ENCODE peak calls at places on chromosome 5, in four cellular contexts. One of them, this sample, is unnamed.

GRCh38 chr5:55601209-55601618 is 66.5 kb upstream of the PLPP1 start:
- DNase-seq in HepG2: peak
- DNase-seq in GM12878: no peak
- DNase-seq in K562: no peak
- DNase-seq in this sample: peak

GRCh38 chr5:119537704-119538103 is 85.4 kb downstream of the HSD17B4 start:
- DNase-seq in HepG2: no peak
- DNase-seq in GM12878: peak
- DNase-seq in K562: no peak
- DNase-seq in this sample: peak

GRCh38 chr5:121969660-121970295 is 8.0 kb downstream of the SRFBP1 start:
- DNase-seq in HepG2: no peak
- DNase-seq in GM12878: no peak
- DNase-seq in K562: no peak
- DNase-seq in this sample: no peak

GRCh38 chr5:95806687-95807086 is 15.8 kb downstream of the GLRX start:
- DNase-seq in HepG2: no peak
- DNase-seq in GM12878: no peak
- DNase-seq in K562: no peak
- DNase-seq in this sample: no peak

GRCh38 chr5:37554938-37555337 is 175.8 kb downstream of the WDR70 start:
- DNase-seq in HepG2: peak
- DNase-seq in GM12878: no peak
- DNase-seq in K562: peak
- DNase-seq in this sample: no peak

GRCh38 chr5:166883016-166883415 is 1408.4 kb upstream of the WWC1 start:
- DNase-seq in HepG2: no peak
- DNase-seq in GM12878: no peak
- DNase-seq in K562: no peak
- DNase-seq in this sample: peak

GRCh38 chr5:132019857-132020555 is 8.5 kb upstream of the ACSL6 start:
- DNase-seq in HepG2: no peak
- DNase-seq in GM12878: peak
- DNase-seq in K562: no peak
- DNase-seq in this sample: no peak

GRCh38 chr5:119274024-119274766 is 81.6 kb upstream of the TNFAIP8 start:
- DNase-seq in HepG2: peak
- DNase-seq in GM12878: no peak
- DNase-seq in K562: no peak
- DNase-seq in this sample: peak

GRCh38 chr5:76790632-76791290 is 28.1 kb upstream of the F2RL1 start:
- DNase-seq in HepG2: peak
- DNase-seq in GM12878: no peak
- DNase-seq in K562: no peak
- DNase-seq in this sample: peak

GRCh38 chr5:20500501-20500900 is 512.5 kb upstream of the CDH18 start:
- DNase-seq in HepG2: no peak
- DNase-seq in GM12878: no peak
- DNase-seq in K562: no peak
- DNase-seq in this sample: no peak

GRCh38 chr5:83767409-83767992 is 46.8 kb upstream of the HAPLN1 start:
- DNase-seq in HepG2: no peak
- DNase-seq in GM12878: no peak
- DNase-seq in K562: no peak
- DNase-seq in this sample: no peak

GRCh38 chr5:176736271-176736965 is 73.9 kb upstream of the UNC5A start:
- DNase-seq in HepG2: no peak
- DNase-seq in GM12878: no peak
- DNase-seq in K562: no peak
- DNase-seq in this sample: no peak

GRCh38 chr5:131114754-131115153 is 50.3 kb downstream of the HINT1 start:
- DNase-seq in HepG2: no peak
- DNase-seq in GM12878: no peak
- DNase-seq in K562: no peak
- DNase-seq in this sample: no peak

GRCh38 chr5:87156631-87157030 is 111.1 kb upstream of the RASA1 start:
- DNase-seq in HepG2: no peak
- DNase-seq in GM12878: no peak
- DNase-seq in K562: no peak
- DNase-seq in this sample: no peak
- TF ChIP-seq CHD4 in HepG2: no peak
- TF ChIP-seq CHD4 in GM12878: no peak
- TF ChIP-seq CHD4 in K562: no peak
- TF ChIP-seq CHD4 in this sample: no peak

GRCh38 chr5:116011046-116011445 is 21.2 kb upstream of the ARL14EPL start:
- DNase-seq in HepG2: no peak
- DNase-seq in GM12878: no peak
- DNase-seq in K562: no peak
- DNase-seq in this sample: no peak

GRCh38 chr5:116009806-116010205 is 22.5 kb upstream of the ARL14EPL start:
- DNase-seq in HepG2: no peak
- DNase-seq in GM12878: no peak
- DNase-seq in K562: no peak
- DNase-seq in this sample: no peak

GRCh38 chr5:116013931-116014330 is 18.3 kb upstream of the ARL14EPL start:
- DNase-seq in HepG2: no peak
- DNase-seq in GM12878: no peak
- DNase-seq in K562: no peak
- DNase-seq in this sample: no peak

GRCh38 chr5:116013207-116013777 is 19.0 kb upstream of the ARL14EPL start:
- DNase-seq in HepG2: no peak
- DNase-seq in GM12878: no peak
- DNase-seq in K562: no peak
- DNase-seq in this sample: no peak
- TF ChIP-seq ESRRA in HepG2: no peak
- TF ChIP-seq ESRRA in GM12878: no peak
- TF ChIP-seq ESRRA in K562: no peak
- TF ChIP-seq ESRRA in this sample: no peak

GRCh38 chr5:396715-397032 is 46.3 kb upstream of the EXOC3 start:
- DNase-seq in HepG2: no peak
- DNase-seq in GM12878: no peak
- DNase-seq in K562: no peak
- DNase-seq in this sample: no peak

GRCh38 chr5:400282-401215 is 42.4 kb upstream of the EXOC3 start:
- DNase-seq in HepG2: no peak
- DNase-seq in GM12878: no peak
- DNase-seq in K562: no peak
- DNase-seq in this sample: no peak

GRCh38 chr5:398475-399295 is 44.3 kb upstream of the EXOC3 start:
- DNase-seq in HepG2: no peak
- DNase-seq in GM12878: no peak
- DNase-seq in K562: no peak
- DNase-seq in this sample: no peak

GRCh38 chr5:401216-402034 is 41.6 kb upstream of the EXOC3 start:
- DNase-seq in HepG2: no peak
- DNase-seq in GM12878: no peak
- DNase-seq in K562: no peak
- DNase-seq in this sample: no peak

DNA sequence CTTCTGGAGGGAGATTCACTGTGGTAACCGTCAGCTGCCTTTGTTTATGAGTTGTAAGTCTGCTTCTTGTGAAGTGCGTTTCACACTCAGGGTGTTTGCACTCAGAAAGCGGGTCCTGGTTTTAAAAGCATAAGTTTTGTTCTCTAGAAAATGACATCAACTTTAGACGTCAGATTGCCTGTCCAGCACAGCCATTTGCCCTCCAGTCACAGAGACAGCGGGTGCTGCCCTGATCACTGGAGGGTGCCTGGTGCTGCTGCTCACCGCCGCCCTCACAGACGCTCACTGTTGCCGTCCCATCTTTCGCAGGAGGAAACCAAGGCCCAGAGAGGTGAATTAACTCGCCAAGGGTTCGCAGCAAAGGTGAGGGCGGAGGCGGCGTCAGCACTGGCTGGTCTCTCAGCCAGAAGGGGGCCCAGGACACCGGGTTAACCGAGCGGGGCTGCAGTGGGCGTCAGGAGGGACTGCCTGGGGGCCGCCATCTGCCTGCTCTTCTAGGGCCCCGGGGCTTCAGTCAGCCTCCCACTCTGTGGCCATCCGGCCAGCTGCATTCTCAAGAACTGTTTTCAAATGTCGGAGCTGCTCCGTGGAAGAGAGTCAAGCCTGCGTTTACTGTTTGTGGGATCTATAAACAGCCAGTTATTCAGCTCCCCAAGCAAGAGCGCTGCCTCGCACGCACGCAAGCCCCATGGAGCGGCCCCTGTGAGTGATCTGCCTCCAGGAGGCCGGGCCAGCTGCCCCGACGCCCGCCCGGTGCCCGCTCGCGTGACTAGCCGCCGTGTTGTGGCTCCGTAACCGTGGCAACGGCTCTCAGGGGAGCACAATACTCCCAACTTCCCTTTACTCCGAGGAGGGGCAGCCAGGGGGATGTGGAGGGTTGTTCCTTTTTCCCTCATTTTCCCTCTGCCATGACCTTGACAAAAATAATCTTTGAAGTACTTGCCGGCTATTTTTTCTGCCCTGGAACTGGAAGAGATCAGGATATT is 43.4 kb upstream of the EXOC3 start:
- DNase-seq in HepG2: peak
- DNase-seq in GM12878: peak
- DNase-seq in K562: peak
- DNase-seq in this sample: peak
- TF ChIP-seq POLR2A in HepG2: no peak
- TF ChIP-seq POLR2A in GM12878: peak
- TF ChIP-seq POLR2A in K562: no peak
- TF ChIP-seq POLR2A in this sample: no peak

GRCh38 chr5:40879163-40879942 is 29.9 kb upstream of the C7 start:
- DNase-seq in HepG2: peak
- DNase-seq in GM12878: no peak
- DNase-seq in K562: peak
- DNase-seq in this sample: peak
- TF ChIP-seq CHD4 in HepG2: no peak
- TF ChIP-seq CHD4 in GM12878: no peak
- TF ChIP-seq CHD4 in K562: no peak
- TF ChIP-seq CHD4 in this sample: no peak

GRCh38 chr5:116062352-116062751 is 22.5 kb upstream of the COMMD10 start:
- DNase-seq in HepG2: peak
- DNase-seq in GM12878: no peak
- DNase-seq in K562: no peak
- DNase-seq in this sample: peak

GRCh38 chr5:116068028-116068632 is 16.7 kb upstream of the COMMD10 start:
- DNase-seq in HepG2: peak
- DNase-seq in GM12878: no peak
- DNase-seq in K562: peak
- DNase-seq in this sample: peak

GRCh38 chr5:116058346-116058936 is 26.2 kb downstream of the ARL14EPL start:
- DNase-seq in HepG2: no peak
- DNase-seq in GM12878: no peak
- DNase-seq in K562: no peak
- DNase-seq in this sample: no peak

GRCh38 chr5:116063950-116064349 is 20.9 kb upstream of the COMMD10 start:
- DNase-seq in HepG2: no peak
- DNase-seq in GM12878: no peak
- DNase-seq in K562: no peak
- DNase-seq in this sample: no peak
- TF ChIP-seq ESRRA in HepG2: no peak
- TF ChIP-seq ESRRA in GM12878: no peak
- TF ChIP-seq ESRRA in K562: no peak
- TF ChIP-seq ESRRA in this sample: no peak

DNA sequence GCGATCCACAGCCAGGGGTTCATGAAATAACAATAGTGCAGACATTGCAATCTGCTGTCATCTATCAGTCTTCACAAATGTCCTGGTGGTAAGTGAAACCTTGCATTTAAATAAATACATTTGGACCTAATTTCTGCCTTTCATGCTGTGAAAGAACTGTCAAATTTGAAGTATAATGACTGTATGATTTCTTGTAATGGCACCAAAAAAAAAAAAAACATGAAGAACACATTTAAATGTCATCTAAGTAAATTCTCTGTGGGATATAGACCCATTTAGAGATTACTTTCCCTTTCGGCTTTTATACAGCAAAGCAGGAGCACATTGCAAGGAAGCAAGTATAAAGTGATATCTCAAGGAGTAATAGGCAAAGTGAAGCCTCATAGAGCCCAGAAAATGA is 431.5 kb upstream of the SGCD start:
- DNase-seq in HepG2: no peak
- DNase-seq in GM12878: no peak
- DNase-seq in K562: no peak
- DNase-seq in this sample: no peak
- TF ChIP-seq POLR2A in HepG2: no peak
- TF ChIP-seq POLR2A in GM12878: no peak
- TF ChIP-seq POLR2A in K562: no peak
- TF ChIP-seq POLR2A in this sample: no peak

DNA sequence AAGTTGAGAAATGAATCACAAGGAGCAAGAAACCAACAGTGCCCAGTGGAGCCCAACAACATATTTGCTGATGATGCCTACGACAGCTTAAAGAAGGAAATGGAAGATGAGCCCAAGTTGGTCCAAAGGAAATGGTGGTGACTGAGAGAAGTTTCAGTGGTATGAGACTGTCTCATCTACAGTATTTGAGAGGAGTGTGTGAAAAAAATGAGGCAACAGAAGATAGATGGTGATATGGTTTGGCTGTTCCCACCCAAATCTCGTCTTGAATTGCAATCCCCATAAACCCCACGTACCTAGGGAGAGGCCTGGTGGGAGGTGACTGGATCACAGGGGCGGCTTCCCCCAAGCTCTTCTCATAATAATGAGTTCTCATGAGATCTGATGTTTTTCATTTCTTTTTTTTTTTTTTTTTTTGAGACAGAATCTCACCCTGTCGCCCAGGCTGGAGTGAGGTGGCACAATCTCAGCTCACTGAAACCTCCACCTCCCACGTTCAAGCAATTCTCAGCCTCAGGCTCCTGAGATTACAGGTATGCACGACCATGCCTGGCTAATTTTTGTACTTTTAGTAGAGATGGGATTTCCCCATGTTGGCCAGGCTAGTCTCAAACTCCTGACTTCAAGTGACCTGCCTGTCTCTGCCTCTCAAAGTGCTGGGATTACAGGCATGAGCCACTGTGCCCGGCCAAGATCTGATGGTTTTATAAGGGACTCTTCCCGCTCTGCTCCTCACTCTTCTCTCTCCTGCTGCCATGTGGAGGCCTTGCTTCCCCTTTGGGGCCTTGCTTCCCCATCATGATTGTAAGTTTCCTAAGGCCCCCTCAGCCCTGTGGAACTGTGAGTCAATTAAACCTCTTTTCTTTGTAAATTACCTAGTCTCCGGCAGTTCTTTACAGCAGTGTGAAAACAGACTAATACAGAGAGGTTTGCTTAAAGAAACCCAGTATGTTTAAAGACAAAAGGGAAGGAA is 30.2 kb downstream of the EFCAB9 start:
- DNase-seq in HepG2: no peak
- DNase-seq in GM12878: peak
- DNase-seq in K562: no peak
- DNase-seq in this sample: no peak
- TF ChIP-seq CHD4 in HepG2: no peak
- TF ChIP-seq CHD4 in GM12878: no peak
- TF ChIP-seq CHD4 in K562: no peak
- TF ChIP-seq CHD4 in this sample: no peak

GRCh38 chr5:173233347-173234128 is 1.5 kb downstream of the NKX2-5 start:
- DNase-seq in HepG2: no peak
- DNase-seq in GM12878: no peak
- DNase-seq in K562: no peak
- DNase-seq in this sample: no peak
- TF ChIP-seq ESRRA in HepG2: no peak
- TF ChIP-seq ESRRA in GM12878: no peak
- TF ChIP-seq ESRRA in K562: no peak
- TF ChIP-seq ESRRA in this sample: no peak